ENCODE peak calls at places on chromosomes 4 and X, in nine cellular contexts. M is activated T-cell treated with anti-CD3 and anti-CD28 coated beads, Interleukin-2, amount 50 U/mL, for 72 hours; Y is RCC 7860; U is foreskin fibroblast; O is smooth muscle cell of the brain vasculature; N is spleen; T is activated CD8-positive, alpha-beta memory T cell treated with anti-CD3 and anti-CD28 coated beads for 48 hours; Q is left colon; L is stimulated activated CD8-positive, alpha-beta memory T cell treated with anti-CD3 and anti-CD28 coated beads, Interleukin-4, amount 100 ng/mL, for 4 hours. F is an unnamed sample.

GRCh38 chrX:38717871-38718270 is 83.4 kb upstream of the MID1IP1 start:
- DNase-seq in M (peak; percentile 2), Y (no peak), U (peak; percentile 4), O (no peak), N (no peak), T (no peak), Q (no peak), L (no peak), F (peak; percentile 10)

GRCh38 chrX:24343719-24344118 is 16.7 kb upstream of the SUPT20HL1 start:
- DNase-seq in M (peak; percentile 2), Y (no peak), U (no peak), O (no peak), N (no peak), T (no peak), Q (no peak), L (no peak), F (no peak)

GRCh38 chr4:9901262-9901661 is 119.8 kb downstream of the DRD5 start:
- DNase-seq in M (no peak), Y (no peak), U (no peak), O (no peak), N (no peak), T (no peak), Q (no peak), L (no peak), F (peak; percentile 16)

GRCh38 chrX:27565992-27566391 is 24.2 kb upstream of the DCAF8L2 start:
- DNase-seq in M (no peak), Y (no peak), U (no peak), O (no peak), N (no peak), T (no peak), Q (no peak), L (no peak), F (no peak)

GRCh38 chrX:8405631-8406030 is 59.0 kb upstream of the VCX3B start:
- DNase-seq in M (no peak), Y (no peak), U (no peak), O (no peak), N (no peak), T (no peak), Q (no peak), L (no peak), F (no peak)

GRCh38 chr4:56424697-56425514 is 10.5 kb downstream of the PPAT start:
- DNase-seq in M (peak; percentile 41), Y (no peak), U (peak; percentile 12), O (no peak), N (no peak), T (no peak), Q (no peak), L (no peak), F (peak; percentile 40)

GRCh38 chrX:22534643-22535042 is 261.9 kb downstream of the CBLL2 start:
- DNase-seq in M (no peak), Y (peak; percentile 51), U (peak; percentile 54), O (peak; percentile 6), N (no peak), T (no peak), Q (no peak), L (no peak), F (peak; percentile 92)

GRCh38 chr4:56466910-56467283 is 520 bp upstream of the SRP72 start:
- DNase-seq in M (no peak), Y (no peak), U (no peak), O (no peak), N (no peak), T (no peak), Q (no peak), L (no peak), F (peak; percentile 13)

GRCh38 chr4:57098945-57099344 is 11.2 kb downstream of the IGFBP7 start:
- DNase-seq in M (no peak), Y (no peak), U (peak; percentile 79), O (no peak), N (no peak), T (no peak), Q (no peak), L (no peak), F (no peak)

GRCh38 chrX:132267392-132267791 is 48.1 kb upstream of the RAP2C start:
- DNase-seq in M (no peak), Y (no peak), U (no peak), O (no peak), N (no peak), T (no peak), Q (no peak), L (no peak), F (no peak)

GRCh38 chr4:37243061-37243460 is 1.5 kb upstream of the NWD2 start:
- DNase-seq in M (no peak), Y (no peak), U (no peak), O (no peak), N (no peak), T (no peak), Q (no peak), L (no peak), F (no peak)

GRCh38 chr4:123699823-123700822 is 303.5 kb downstream of the SPRY1 start:
- DNase-seq in M (no peak), Y (no peak), U (peak; percentile 84), O (peak; percentile 26), N (no peak), T (no peak), Q (no peak), L (no peak), F (peak; percentile 71)

GRCh38 chrX:13078739-13079444 is 34.5 kb upstream of the FAM9C start:
- DNase-seq in M (no peak), Y (peak; percentile 6), U (peak; percentile 64), O (peak; percentile 86), N (no peak), T (no peak), Q (peak; percentile 48), L (no peak), F (no peak)

GRCh38 chrX:16836371-16836770 is 33.8 kb downstream of the RBBP7 start:
- DNase-seq in M (no peak), Y (peak; percentile 29), U (peak; percentile 33), O (no peak), N (no peak), T (no peak), Q (no peak), L (no peak), F (peak; percentile 57)

GRCh38 chr4:111934294-111934693 is 211.0 kb upstream of the FAM241A start:
- DNase-seq in M (no peak), Y (no peak), U (no peak), O (no peak), N (no peak), T (no peak), Q (no peak), L (no peak), F (peak; percentile 17)

GRCh38 chr4:7786517-7786916 is 153.1 kb downstream of the AFAP1 start:
- DNase-seq in M (no peak), Y (no peak), U (no peak), O (no peak), N (peak; percentile 24), T (no peak), Q (no peak), L (no peak), F (no peak)

GRCh38 chrX:134186362-134187121 is 50.4 kb upstream of the CCDC160 start:
- DNase-seq in M (peak; percentile 57), Y (no peak), U (no peak), O (no peak), N (no peak), T (no peak), Q (no peak), L (no peak), F (peak; percentile 15)

GRCh38 chr4:111842336-111842735 is 302.9 kb upstream of the FAM241A start:
- DNase-seq in M (no peak), Y (no peak), U (peak; percentile 2), O (no peak), N (no peak), T (no peak), Q (no peak), L (no peak), F (peak; percentile 24)

GRCh38 chrX:17473021-17473420 is 98.0 kb downstream of the NHS start:
- DNase-seq in M (no peak), Y (no peak), U (no peak), O (no peak), N (no peak), T (no peak), Q (no peak), L (no peak), F (no peak)

GRCh38 chrX:13667940-13668339 is 15.0 kb downstream of the TCEANC start:
- DNase-seq in M (no peak), Y (no peak), U (no peak), O (no peak), N (no peak), T (no peak), Q (no peak), L (no peak), F (peak; percentile 34)

GRCh38 chrX:149648932-149649331 is 17.3 kb upstream of the TMEM185A start:
- DNase-seq in M (no peak), Y (no peak), U (no peak), O (no peak), N (no peak), T (no peak), Q (no peak), L (no peak), F (no peak)

GRCh38 chr4:100086766-100087431 is 103.4 kb downstream of the DDIT4L start:
- DNase-seq in M (no peak), Y (no peak), U (no peak), O (no peak), N (no peak), T (no peak), Q (no peak), L (no peak), F (peak; percentile 45)

GRCh38 chr4:184215709-184216328 is 1.9 kb downstream of the ENPP6 start:
- DNase-seq in M (no peak), Y (no peak), U (no peak), O (no peak), N (no peak), T (no peak), Q (no peak), L (no peak), F (no peak)

GRCh38 chr4:183012862-183013855 is 85.9 kb upstream of the WWC2 start:
- DNase-seq in M (no peak), Y (no peak), U (no peak), O (no peak), N (no peak), T (no peak), Q (no peak), L (no peak), F (no peak)

GRCh38 chr4:139986108-139986507 is 167.9 kb downstream of the MAML3 start:
- DNase-seq in M (no peak), Y (no peak), U (no peak), O (no peak), N (no peak), T (no peak), Q (no peak), L (no peak), F (no peak)

GRCh38 chr4:133377286-133377685 is 228.2 kb downstream of the PCDH10 start:
- DNase-seq in M (no peak), Y (no peak), U (no peak), O (no peak), N (no peak), T (no peak), Q (no peak), L (no peak), F (no peak)

GRCh38 chrX:13770013-13770412 is 35.5 kb downstream of the OFD1 start:
- DNase-seq in M (no peak), Y (no peak), U (no peak), O (no peak), N (no peak), T (no peak), Q (no peak), L (no peak), F (no peak)

GRCh38 chr4:140255467-140255866 is 101.5 kb upstream of the MAML3 start:
- DNase-seq in M (no peak), Y (no peak), U (no peak), O (no peak), N (no peak), T (no peak), Q (no peak), L (no peak), F (no peak)

GRCh38 chr4:177367336-177367735 is 57.7 kb downstream of the NEIL3 start:
- DNase-seq in M (no peak), Y (no peak), U (no peak), O (no peak), N (no peak), T (no peak), Q (no peak), L (no peak), F (peak; percentile 50)

GRCh38 chrX:54294306-54294705 is 63.5 kb downstream of the WNK3 start:
- DNase-seq in M (no peak), Y (no peak), U (no peak), O (no peak), N (no peak), T (no peak), Q (no peak), L (no peak), F (no peak)

F was measured in epithelial cell of esophagus.